ENCODE peak calls at places on chromosomes 12 and 14, in ten cellular contexts. One of them, this sample, is unnamed.

GRCh38 chr14:103372552-103373304 is 12.5 kb upstream of the MARK3 start:
- DNase-seq in astrocyte of the cerebellum: peak; percentile 73
- DNase-seq in fibroblast of villous mesenchyme: peak; percentile 80
- DNase-seq in heart left ventricle: peak; percentile 58
- DNase-seq in glutamatergic neuron: peak; percentile 69
- DNase-seq in CD8-positive, alpha-beta T cell: no peak
- DNase-seq in AG10803: peak; percentile 82
- DNase-seq in GM10248: no peak
- DNase-seq in mucosa of descending colon: no peak
- DNase-seq in omental fat pad: no peak
- DNase-seq in this sample: peak; percentile 92

GRCh38 chr12:117053050-117053400 is 46.2 kb downstream of the TESC start:
- DNase-seq in GM10248: no peak
- DNase-seq in astrocyte of the cerebellum: no peak
- DNase-seq in fibroblast of villous mesenchyme: no peak
- DNase-seq in omental fat pad: no peak
- DNase-seq in AG10803: no peak
- DNase-seq in heart left ventricle: no peak
- DNase-seq in mucosa of descending colon: no peak
- DNase-seq in CD8-positive, alpha-beta T cell: no peak
- DNase-seq in glutamatergic neuron: no peak
- DNase-seq in this sample: no peak

GRCh38 chr14:90499908-90500664 is 103.3 kb downstream of the CALM1 start:
- DNase-seq in glutamatergic neuron: no peak
- DNase-seq in GM10248: no peak
- DNase-seq in astrocyte of the cerebellum: no peak
- DNase-seq in mucosa of descending colon: no peak
- DNase-seq in CD8-positive, alpha-beta T cell: no peak
- DNase-seq in AG10803: no peak
- DNase-seq in fibroblast of villous mesenchyme: no peak
- DNase-seq in omental fat pad: no peak
- DNase-seq in heart left ventricle: no peak
- DNase-seq in this sample: no peak

GRCh38 chr12:12983420-12984035 is 16.5 kb downstream of the HEBP1 start:
- DNase-seq in astrocyte of the cerebellum: peak; percentile 37
- DNase-seq in heart left ventricle: no peak
- DNase-seq in glutamatergic neuron: no peak
- DNase-seq in CD8-positive, alpha-beta T cell: no peak
- DNase-seq in omental fat pad: no peak
- DNase-seq in fibroblast of villous mesenchyme: peak; percentile 70
- DNase-seq in GM10248: no peak
- DNase-seq in AG10803: peak; percentile 66
- DNase-seq in mucosa of descending colon: no peak
- DNase-seq in this sample: peak; percentile 66

GRCh38 chr12:71636704-71637115 is 26.9 kb downstream of the ZFC3H1 start:
- DNase-seq in CD8-positive, alpha-beta T cell: no peak
- DNase-seq in AG10803: peak; percentile 73
- DNase-seq in GM10248: peak; percentile 50
- DNase-seq in omental fat pad: no peak
- DNase-seq in heart left ventricle: no peak
- DNase-seq in mucosa of descending colon: no peak
- DNase-seq in glutamatergic neuron: no peak
- DNase-seq in fibroblast of villous mesenchyme: peak; percentile 69
- DNase-seq in astrocyte of the cerebellum: peak; percentile 63
- DNase-seq in this sample: peak; percentile 58

GRCh38 chr12:42370013-42370412 is 44.0 kb downstream of the PPHLN1 start:
- DNase-seq in heart left ventricle: no peak
- DNase-seq in mucosa of descending colon: no peak
- DNase-seq in omental fat pad: no peak
- DNase-seq in CD8-positive, alpha-beta T cell: no peak
- DNase-seq in glutamatergic neuron: no peak
- DNase-seq in AG10803: no peak
- DNase-seq in fibroblast of villous mesenchyme: no peak
- DNase-seq in GM10248: no peak
- DNase-seq in astrocyte of the cerebellum: no peak
- DNase-seq in this sample: no peak

GRCh38 chr12:49930515-49931288 is 19.8 kb upstream of the AQP2 start:
- DNase-seq in AG10803: peak; percentile 43
- DNase-seq in GM10248: no peak
- DNase-seq in astrocyte of the cerebellum: no peak
- DNase-seq in heart left ventricle: no peak
- DNase-seq in CD8-positive, alpha-beta T cell: no peak
- DNase-seq in fibroblast of villous mesenchyme: peak; percentile 82
- DNase-seq in mucosa of descending colon: no peak
- DNase-seq in glutamatergic neuron: no peak
- DNase-seq in omental fat pad: no peak
- DNase-seq in this sample: peak; percentile 54

GRCh38 chr12:68102163-68102562 is 57.4 kb downstream of the IFNG start:
- DNase-seq in fibroblast of villous mesenchyme: no peak
- DNase-seq in CD8-positive, alpha-beta T cell: no peak
- DNase-seq in mucosa of descending colon: no peak
- DNase-seq in omental fat pad: no peak
- DNase-seq in GM10248: no peak
- DNase-seq in glutamatergic neuron: no peak
- DNase-seq in astrocyte of the cerebellum: no peak
- DNase-seq in AG10803: no peak
- DNase-seq in heart left ventricle: no peak
- DNase-seq in this sample: no peak

GRCh38 chr12:97140355-97140754 is 233.3 kb downstream of the NEDD1 start:
- DNase-seq in astrocyte of the cerebellum: no peak
- DNase-seq in glutamatergic neuron: no peak
- DNase-seq in CD8-positive, alpha-beta T cell: no peak
- DNase-seq in mucosa of descending colon: no peak
- DNase-seq in GM10248: no peak
- DNase-seq in omental fat pad: no peak
- DNase-seq in AG10803: no peak
- DNase-seq in heart left ventricle: no peak
- DNase-seq in fibroblast of villous mesenchyme: no peak
- DNase-seq in this sample: no peak

GRCh38 chr14:52703225-52703624 is 3.8 kb upstream of the PSMC6 start:
- DNase-seq in omental fat pad: no peak
- DNase-seq in AG10803: peak; percentile 96
- DNase-seq in CD8-positive, alpha-beta T cell: no peak
- DNase-seq in mucosa of descending colon: no peak
- DNase-seq in glutamatergic neuron: no peak
- DNase-seq in heart left ventricle: peak; percentile 41
- DNase-seq in fibroblast of villous mesenchyme: peak; percentile 94
- DNase-seq in astrocyte of the cerebellum: peak; percentile 87
- DNase-seq in GM10248: no peak
- DNase-seq in this sample: peak; percentile 93

GRCh38 chr12:126139355-126139754 is 1074.1 kb downstream of the AACS start:
- DNase-seq in omental fat pad: no peak
- DNase-seq in CD8-positive, alpha-beta T cell: no peak
- DNase-seq in fibroblast of villous mesenchyme: no peak
- DNase-seq in astrocyte of the cerebellum: no peak
- DNase-seq in heart left ventricle: no peak
- DNase-seq in glutamatergic neuron: no peak
- DNase-seq in GM10248: no peak
- DNase-seq in mucosa of descending colon: no peak
- DNase-seq in AG10803: no peak
- DNase-seq in this sample: no peak
- TF ChIP-seq CTCF in omental fat pad: no peak
- TF ChIP-seq CTCF in CD8-positive, alpha-beta T cell: no peak
- TF ChIP-seq CTCF in fibroblast of villous mesenchyme: no peak
- TF ChIP-seq CTCF in astrocyte of the cerebellum: peak; percentile 22
- TF ChIP-seq CTCF in heart left ventricle: no peak
- TF ChIP-seq CTCF in glutamatergic neuron: no peak
- TF ChIP-seq CTCF in GM10248: no peak
- TF ChIP-seq CTCF in mucosa of descending colon: no peak
- TF ChIP-seq CTCF in AG10803: no peak
- TF ChIP-seq CTCF in this sample: peak; percentile 15

DNA sequence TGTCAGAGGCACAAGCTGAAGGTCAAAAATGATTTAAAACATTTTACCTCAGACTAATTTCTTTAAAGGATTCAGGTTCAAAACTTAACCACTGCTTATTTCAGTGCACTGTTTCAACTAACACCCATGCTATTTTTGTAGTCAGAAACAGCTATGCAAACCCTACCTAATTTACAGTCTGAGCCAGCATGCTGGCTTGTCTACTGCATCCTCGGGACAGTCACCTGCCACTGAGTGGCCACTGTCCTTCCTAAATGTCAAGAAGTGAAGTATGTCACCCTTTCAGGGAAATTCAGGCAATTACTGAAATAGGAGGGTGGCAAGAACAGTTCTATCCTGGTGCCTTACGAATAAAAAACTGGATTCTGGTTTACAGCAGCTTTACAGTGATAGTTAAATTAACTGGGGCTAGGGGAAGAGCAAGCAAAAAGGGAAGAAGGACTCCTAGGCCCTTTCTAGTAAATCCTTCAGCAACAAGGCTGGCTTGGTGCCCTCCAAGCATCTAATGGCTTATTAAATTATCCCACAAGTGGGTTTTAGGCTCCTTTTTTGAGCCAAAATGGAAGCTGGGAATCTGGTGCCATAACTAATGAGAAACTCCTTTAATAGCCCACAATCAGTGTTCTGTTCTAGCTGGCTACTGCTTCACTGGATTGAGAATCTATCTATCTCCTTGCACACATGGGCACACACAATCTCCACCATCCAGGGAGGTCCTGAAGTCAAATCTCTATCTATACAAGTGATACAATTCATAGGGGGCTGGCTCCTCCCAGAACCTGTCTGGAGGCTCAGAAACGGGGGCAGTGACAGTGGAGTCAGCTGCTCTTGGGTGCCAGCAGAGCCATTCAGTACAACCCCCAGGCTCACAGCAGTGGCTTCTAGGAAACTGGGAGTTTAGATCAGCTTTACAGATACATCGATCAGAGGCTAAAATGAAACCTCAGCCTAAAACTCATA is 43.4 kb downstream of the SH2B3 start:
- DNase-seq in mucosa of descending colon: no peak
- DNase-seq in astrocyte of the cerebellum: no peak
- DNase-seq in heart left ventricle: peak; percentile 21
- DNase-seq in fibroblast of villous mesenchyme: no peak
- DNase-seq in omental fat pad: no peak
- DNase-seq in GM10248: no peak
- DNase-seq in AG10803: no peak
- DNase-seq in CD8-positive, alpha-beta T cell: no peak
- DNase-seq in glutamatergic neuron: no peak
- DNase-seq in this sample: no peak
- TF ChIP-seq CTCF in mucosa of descending colon: no peak
- TF ChIP-seq CTCF in astrocyte of the cerebellum: no peak
- TF ChIP-seq CTCF in heart left ventricle: no peak
- TF ChIP-seq CTCF in fibroblast of villous mesenchyme: no peak
- TF ChIP-seq CTCF in omental fat pad: no peak
- TF ChIP-seq CTCF in GM10248: no peak
- TF ChIP-seq CTCF in AG10803: no peak
- TF ChIP-seq CTCF in CD8-positive, alpha-beta T cell: no peak
- TF ChIP-seq CTCF in glutamatergic neuron: no peak
- TF ChIP-seq CTCF in this sample: no peak

DNA sequence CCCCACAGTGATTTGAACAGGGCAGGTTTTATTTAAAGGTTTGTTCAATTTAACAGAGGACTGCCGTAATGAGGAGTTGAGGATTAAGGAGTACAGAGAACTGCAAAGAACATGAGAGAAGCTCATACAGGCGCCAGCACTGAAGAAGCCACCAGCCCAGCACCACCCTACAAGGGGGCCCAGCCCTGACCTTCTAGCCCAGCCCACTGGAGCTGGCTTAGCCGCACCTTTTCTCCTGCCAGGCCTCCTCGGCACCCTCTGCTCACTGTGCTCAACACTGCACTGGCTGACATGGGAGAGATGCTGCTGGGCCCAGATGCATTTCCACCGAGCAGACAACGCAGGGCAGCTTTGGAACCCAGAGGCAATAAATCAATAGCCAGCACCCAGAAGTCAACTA is 36.5 kb upstream of the SFSWAP start:
- DNase-seq in mucosa of descending colon: no peak
- DNase-seq in fibroblast of villous mesenchyme: no peak
- DNase-seq in glutamatergic neuron: no peak
- DNase-seq in omental fat pad: no peak
- DNase-seq in heart left ventricle: no peak
- DNase-seq in AG10803: no peak
- DNase-seq in astrocyte of the cerebellum: no peak
- DNase-seq in GM10248: no peak
- DNase-seq in CD8-positive, alpha-beta T cell: no peak
- DNase-seq in this sample: no peak
- TF ChIP-seq CTCF in mucosa of descending colon: no peak
- TF ChIP-seq CTCF in fibroblast of villous mesenchyme: no peak
- TF ChIP-seq CTCF in glutamatergic neuron: no peak
- TF ChIP-seq CTCF in omental fat pad: no peak
- TF ChIP-seq CTCF in heart left ventricle: no peak
- TF ChIP-seq CTCF in AG10803: no peak
- TF ChIP-seq CTCF in astrocyte of the cerebellum: no peak
- TF ChIP-seq CTCF in GM10248: no peak
- TF ChIP-seq CTCF in CD8-positive, alpha-beta T cell: no peak
- TF ChIP-seq CTCF in this sample: no peak

GRCh38 chr12:93852067-93852466 is 174.9 kb downstream of the CRADD start:
- DNase-seq in GM10248: no peak
- DNase-seq in omental fat pad: no peak
- DNase-seq in glutamatergic neuron: no peak
- DNase-seq in mucosa of descending colon: no peak
- DNase-seq in AG10803: no peak
- DNase-seq in astrocyte of the cerebellum: no peak
- DNase-seq in CD8-positive, alpha-beta T cell: no peak
- DNase-seq in heart left ventricle: no peak
- DNase-seq in fibroblast of villous mesenchyme: no peak
- DNase-seq in this sample: no peak

GRCh38 chr12:93848453-93849120 is 171.4 kb downstream of the CRADD start:
- DNase-seq in glutamatergic neuron: no peak
- DNase-seq in AG10803: no peak
- DNase-seq in GM10248: no peak
- DNase-seq in heart left ventricle: no peak
- DNase-seq in fibroblast of villous mesenchyme: no peak
- DNase-seq in omental fat pad: no peak
- DNase-seq in astrocyte of the cerebellum: no peak
- DNase-seq in CD8-positive, alpha-beta T cell: no peak
- DNase-seq in mucosa of descending colon: no peak
- DNase-seq in this sample: no peak

GRCh38 chr12:93851245-93851665 is 174.1 kb downstream of the CRADD start:
- DNase-seq in glutamatergic neuron: no peak
- DNase-seq in fibroblast of villous mesenchyme: no peak
- DNase-seq in omental fat pad: no peak
- DNase-seq in mucosa of descending colon: peak; percentile 39
- DNase-seq in GM10248: no peak
- DNase-seq in astrocyte of the cerebellum: no peak
- DNase-seq in heart left ventricle: no peak
- DNase-seq in AG10803: no peak
- DNase-seq in CD8-positive, alpha-beta T cell: no peak
- DNase-seq in this sample: no peak

GRCh38 chr12:93849946-93850345 is 172.8 kb downstream of the CRADD start:
- DNase-seq in omental fat pad: no peak
- DNase-seq in fibroblast of villous mesenchyme: no peak
- DNase-seq in CD8-positive, alpha-beta T cell: no peak
- DNase-seq in astrocyte of the cerebellum: no peak
- DNase-seq in GM10248: no peak
- DNase-seq in glutamatergic neuron: no peak
- DNase-seq in mucosa of descending colon: peak; percentile 33
- DNase-seq in AG10803: no peak
- DNase-seq in heart left ventricle: no peak
- DNase-seq in this sample: no peak

DNA sequence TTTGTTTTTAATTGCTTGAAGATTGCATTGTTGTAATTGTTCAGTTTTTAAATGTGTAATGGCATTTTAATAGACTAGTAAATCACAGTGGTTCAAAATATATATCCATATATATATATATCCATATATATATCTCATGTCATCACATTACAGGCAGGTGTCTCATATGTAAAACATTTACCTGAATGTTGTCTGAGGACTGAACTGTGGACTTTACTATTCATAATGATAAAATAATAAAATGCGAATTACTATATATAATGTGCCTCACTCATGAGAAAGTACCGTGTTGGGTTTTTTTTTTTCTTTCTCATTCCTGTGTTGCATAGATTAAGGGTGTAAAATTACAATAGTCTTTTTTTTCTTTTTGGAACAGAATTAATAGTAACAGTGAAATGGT is 173.3 kb downstream of the CRADD start:
- DNase-seq in CD8-positive, alpha-beta T cell: no peak
- DNase-seq in GM10248: no peak
- DNase-seq in omental fat pad: no peak
- DNase-seq in fibroblast of villous mesenchyme: no peak
- DNase-seq in AG10803: no peak
- DNase-seq in mucosa of descending colon: no peak
- DNase-seq in glutamatergic neuron: no peak
- DNase-seq in astrocyte of the cerebellum: no peak
- DNase-seq in heart left ventricle: no peak
- DNase-seq in this sample: no peak
- TF ChIP-seq CTCF in CD8-positive, alpha-beta T cell: no peak
- TF ChIP-seq CTCF in GM10248: no peak
- TF ChIP-seq CTCF in omental fat pad: no peak
- TF ChIP-seq CTCF in fibroblast of villous mesenchyme: no peak
- TF ChIP-seq CTCF in AG10803: no peak
- TF ChIP-seq CTCF in mucosa of descending colon: no peak
- TF ChIP-seq CTCF in glutamatergic neuron: no peak
- TF ChIP-seq CTCF in astrocyte of the cerebellum: no peak
- TF ChIP-seq CTCF in heart left ventricle: no peak
- TF ChIP-seq CTCF in this sample: no peak